ENCODE peak calls at places on chromosomes 4 and X, in ten cellular contexts. C is HCT116, O is endothelial cell of umbilical vein, S is H1, U is SK-N-MC, H is GM12878, Z is sigmoid colon, F is transverse colon, X is stomach, B is GM23338. Q is an unnamed sample.

GRCh38 chr4:176838611-176839411 is 46.1 kb upstream of the VEGFC start:
- DNase-seq in C (no peak), O (peak), S (no peak), U (no peak), H (no peak), Z (no peak), F (no peak), X (no peak), B (no peak), Q (no peak)

GRCh38 chrX:78029663-78030062 is 60.2 kb upstream of the PGAM4 start:
- DNase-seq in C (no peak), O (peak), S (no peak), U (peak), H (no peak), Z (no peak), F (peak), X (no peak), B (peak), Q (no peak)

GRCh38 chr4:184792950-184793555 is 32.7 kb downstream of the ACSL1 start:
- DNase-seq in C (peak), O (peak), S (no peak), U (no peak), H (no peak), Z (no peak), F (no peak), X (no peak), B (no peak), Q (peak)

GRCh38 chr4:6114601-6115000 is 85.7 kb downstream of the JAKMIP1 start:
- DNase-seq in C (no peak), O (no peak), S (no peak), U (no peak), H (no peak), Z (no peak), F (no peak), X (no peak), B (no peak), Q (no peak)

GRCh38 chrX:82208976-82209375 is 1007.1 kb downstream of the SH3BGRL start:
- DNase-seq in C (no peak), O (no peak), S (no peak), U (no peak), H (no peak), Z (no peak), F (no peak), X (no peak), B (no peak), Q (no peak)

GRCh38 chr4:3791910-3792542 is 25.8 kb downstream of the ADRA2C start:
- DNase-seq in C (no peak), O (peak), S (peak), U (no peak), H (no peak), Z (no peak), F (peak), X (peak), B (peak), Q (peak)

GRCh38 chr4:106369456-106370060 is 980 bp upstream of the GIMD1 start:
- DNase-seq in C (peak), O (peak), S (no peak), U (peak), H (peak), Z (no peak), F (no peak), X (no peak), B (peak), Q (no peak)

GRCh38 chrX:105765691-105766090 is 56.6 kb upstream of the NRK start:
- DNase-seq in C (no peak), O (no peak), S (no peak), U (no peak), H (no peak), Z (no peak), F (no peak), X (no peak), B (peak), Q (no peak)

GRCh38 chrX:10423716-10424115 is 196.7 kb downstream of the MID1 start:
- DNase-seq in C (no peak), O (no peak), S (no peak), U (no peak), H (no peak), Z (no peak), F (no peak), X (no peak), B (no peak), Q (no peak)

GRCh38 chr4:150289198-150289597 is 211.0 kb downstream of the DCLK2 start:
- DNase-seq in C (no peak), O (no peak), S (no peak), U (no peak), H (no peak), Z (no peak), F (no peak), X (no peak), B (no peak), Q (no peak)

GRCh38 chr4:98452091-98452490 is 190.9 kb downstream of the RAP1GDS1 start:
- DNase-seq in C (no peak), O (no peak), S (no peak), U (no peak), H (no peak), Z (no peak), F (no peak), X (no peak), B (no peak), Q (no peak)

GRCh38 chr4:5827108-5828004 is 65.5 kb downstream of the CRMP1 start:
- DNase-seq in C (no peak), O (peak), S (no peak), U (no peak), H (no peak), Z (no peak), F (no peak), X (no peak), B (no peak), Q (no peak)

GRCh38 chr4:2285665-2286381 is 23.9 kb upstream of the MXD4 start:
- DNase-seq in C (no peak), O (no peak), S (no peak), U (no peak), H (no peak), Z (peak), F (peak), X (no peak), B (no peak), Q (no peak)

GRCh38 chr4:102535398-102536082 is 34.4 kb downstream of the NFKB1 start:
- DNase-seq in C (no peak), O (no peak), S (no peak), U (no peak), H (no peak), Z (no peak), F (no peak), X (no peak), B (no peak), Q (no peak)

GRCh38 chr4:5158825-5159224 is 107.5 kb downstream of the STK32B start:
- DNase-seq in C (no peak), O (no peak), S (peak), U (no peak), H (no peak), Z (no peak), F (no peak), X (no peak), B (no peak), Q (no peak)

GRCh38 chr4:177128306-177128705 is 181.4 kb upstream of the NEIL3 start:
- DNase-seq in C (no peak), O (peak), S (no peak), U (no peak), H (no peak), Z (no peak), F (no peak), X (no peak), B (no peak), Q (no peak)

GRCh38 chr4:173311368-173311767 is 22.8 kb downstream of the HMGB2 start:
- DNase-seq in C (no peak), O (no peak), S (no peak), U (no peak), H (no peak), Z (no peak), F (no peak), X (no peak), B (no peak), Q (no peak)

GRCh38 chrX:131734621-131735020 is 190.7 kb downstream of the OR13H1 start:
- DNase-seq in C (no peak), O (no peak), S (no peak), U (no peak), H (peak), Z (peak), F (peak), X (peak), B (no peak), Q (peak)

GRCh38 chr4:185524888-185525863 is 10.1 kb downstream of the PDLIM3 start:
- DNase-seq in C (no peak), O (no peak), S (no peak), U (no peak), H (no peak), Z (no peak), F (no peak), X (no peak), B (no peak), Q (no peak)

GRCh38 chrX:106917830-106918500 is 2.2 kb upstream of the CLDN2 start:
- DNase-seq in C (peak), O (peak), S (no peak), U (no peak), H (no peak), Z (no peak), F (no peak), X (no peak), B (no peak), Q (no peak)

GRCh38 chr4:89894654-89895652 is at the start of gene MMRN1:
- DNase-seq in C (no peak), O (peak), S (no peak), U (no peak), H (no peak), Z (no peak), F (no peak), X (no peak), B (no peak), Q (no peak)

GRCh38 chr4:124019749-124020549 is 623.4 kb downstream of the SPRY1 start:
- DNase-seq in C (no peak), O (no peak), S (no peak), U (no peak), H (no peak), Z (no peak), F (no peak), X (no peak), B (no peak), Q (no peak)

GRCh38 chrX:15600071-15600470 is 689 bp downstream of the ACE2 start:
- DNase-seq in C (no peak), O (no peak), S (no peak), U (no peak), H (no peak), Z (no peak), F (no peak), X (no peak), B (no peak), Q (no peak)

GRCh38 chr4:94038195-94038594 is 169.5 kb upstream of the SMARCAD1 start:
- DNase-seq in C (no peak), O (no peak), S (no peak), U (no peak), H (no peak), Z (no peak), F (no peak), X (no peak), B (no peak), Q (no peak)

GRCh38 chr4:142801966-142802365 is 44.1 kb downstream of the INPP4B start:
- DNase-seq in C (no peak), O (no peak), S (no peak), U (no peak), H (no peak), Z (no peak), F (no peak), X (no peak), B (no peak), Q (no peak)

DNA sequence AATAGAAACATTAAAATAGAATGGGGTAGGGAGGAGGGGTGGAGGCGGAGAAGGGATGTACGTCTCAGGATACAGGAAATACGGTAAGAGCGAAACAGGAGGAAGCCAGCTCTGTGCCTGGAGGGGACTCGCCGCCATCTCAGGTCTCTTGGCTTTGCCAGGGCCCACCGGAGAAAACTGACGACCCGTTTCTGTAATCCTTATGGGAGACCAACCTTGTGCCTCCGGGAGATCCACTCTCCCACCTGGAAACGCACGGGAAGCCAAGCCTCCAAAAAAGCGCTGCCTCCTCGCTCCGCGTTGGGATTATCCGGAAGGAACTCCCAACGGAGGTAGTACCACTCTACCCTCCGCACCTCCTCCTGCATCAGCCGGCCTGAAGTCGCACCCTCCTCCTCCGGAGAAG is at the start of gene NBDY:
- DNase-seq in C (no peak), O (peak), S (peak), U (no peak), H (no peak), Z (no peak), F (peak), X (peak), B (peak), Q (peak)
- H3K27ac ChIP-seq in C (peak), O (peak), S (peak), U (no peak), H (peak), Z (peak), F (peak), X (peak), B (peak), Q (peak)

GRCh38 chrX:141175786-141176185 is 1.1 kb downstream of the LDOC1 start:
- DNase-seq in C (no peak), O (no peak), S (no peak), U (no peak), H (no peak), Z (no peak), F (no peak), X (no peak), B (no peak), Q (no peak)
- H3K4me3 ChIP-seq in C (no peak), O (peak), S (peak), U (no peak), H (no peak), Z (peak), F (no peak), X (peak), B (peak), Q (peak)

GRCh38 chr4:80042821-80043220 is 30.2 kb downstream of the ANTXR2 start:
- DNase-seq in C (no peak), O (no peak), S (no peak), U (no peak), H (no peak), Z (no peak), F (no peak), X (no peak), B (no peak), Q (no peak)

GRCh38 chr4:80049813-80050534 is 23.1 kb downstream of the ANTXR2 start:
- DNase-seq in C (no peak), O (no peak), S (no peak), U (no peak), H (no peak), Z (no peak), F (no peak), X (no peak), B (no peak), Q (no peak)

GRCh38 chr4:80043534-80043933 is 29.5 kb downstream of the ANTXR2 start:
- DNase-seq in C (no peak), O (no peak), S (no peak), U (no peak), H (no peak), Z (no peak), F (no peak), X (no peak), B (no peak), Q (no peak)

GRCh38 chr4:80049402-80049801 is 23.6 kb downstream of the ANTXR2 start:
- DNase-seq in C (no peak), O (no peak), S (no peak), U (no peak), H (no peak), Z (no peak), F (no peak), X (no peak), B (peak), Q (no peak)

GRCh38 chr4:80045831-80046230 is 27.2 kb downstream of the ANTXR2 start:
- DNase-seq in C (no peak), O (peak), S (no peak), U (no peak), H (no peak), Z (no peak), F (no peak), X (no peak), B (no peak), Q (no peak)
- TF ChIP-seq POLR2AphosphoS5 in C (no peak), O (no peak), S (no peak), U (no peak), H (no peak), Z (no peak), F (no peak), X (peak), B (no peak), Q (no peak)

GRCh38 chr4:55547918-55548317 is 1.2 kb upstream of the CLOCK start:
- DNase-seq in C (no peak), O (no peak), S (no peak), U (no peak), H (no peak), Z (no peak), F (no peak), X (no peak), B (no peak), Q (no peak)
- H3K27ac ChIP-seq in C (peak), O (no peak), S (peak), U (no peak), H (no peak), Z (peak), F (peak), X (peak), B (peak), Q (no peak)

DNA sequence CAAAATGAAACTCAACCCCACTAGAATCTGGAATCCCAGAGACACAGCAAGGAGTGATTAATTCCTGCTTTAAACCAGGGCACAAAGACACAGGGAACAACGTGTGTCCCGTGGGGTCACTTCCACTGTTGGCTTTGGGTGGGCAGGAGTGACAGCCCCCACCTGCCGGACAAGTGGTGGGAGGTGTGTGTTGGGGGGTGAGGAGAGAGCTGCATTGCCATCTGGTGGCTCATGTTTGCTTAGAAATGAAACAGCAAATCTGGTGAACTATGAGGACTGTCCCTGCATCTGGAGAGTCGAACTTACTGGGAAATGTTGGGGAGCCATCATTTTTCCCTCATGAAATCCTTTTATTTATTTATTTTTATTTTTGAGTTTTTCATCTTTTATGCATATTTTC is 75.9 kb upstream of the AFAP1 start:
- DNase-seq in C (no peak), O (peak), S (no peak), U (no peak), H (no peak), Z (no peak), F (no peak), X (no peak), B (peak), Q (no peak)
- H3K4me3 ChIP-seq in C (no peak), O (no peak), S (no peak), U (no peak), H (no peak), Z (no peak), F (no peak), X (no peak), B (no peak), Q (no peak)

GRCh38 chr4:86233681-86234080 is 126.2 kb downstream of the MAPK10 start:
- DNase-seq in C (no peak), O (no peak), S (no peak), U (no peak), H (no peak), Z (no peak), F (no peak), X (no peak), B (no peak), Q (no peak)
- TF ChIP-seq POLR2AphosphoS5 in C (no peak), O (no peak), S (no peak), U (no peak), H (no peak), Z (no peak), F (no peak), X (no peak), B (no peak), Q (no peak)

DNA sequence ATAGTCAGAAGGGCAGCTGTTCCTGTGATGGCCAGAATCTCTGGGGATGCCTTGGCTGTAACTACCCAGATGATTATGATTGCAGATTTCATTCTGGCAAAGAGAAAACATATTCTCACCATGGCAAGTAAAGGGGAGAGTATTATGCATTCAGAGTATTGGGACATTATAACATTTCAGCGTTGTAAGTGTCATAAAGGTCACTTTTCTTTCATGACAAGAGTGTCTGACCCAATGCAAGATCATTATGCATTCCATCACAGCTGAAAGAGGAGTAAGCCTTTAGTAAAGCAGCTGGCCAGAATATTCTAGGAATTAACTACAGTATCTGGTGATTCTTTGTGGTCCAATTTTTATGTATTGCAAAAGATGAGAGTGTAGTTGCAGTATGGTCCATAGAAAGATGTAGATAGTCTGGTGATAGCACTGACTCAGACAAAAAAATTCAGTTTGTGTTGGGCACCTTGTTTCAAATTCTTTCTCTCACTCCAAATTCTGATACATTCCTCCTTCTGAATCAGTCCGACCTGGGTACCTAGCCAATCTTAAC is 2366.3 kb downstream of the PCDH7 start:
- DNase-seq in C (no peak), O (no peak), S (no peak), U (no peak), H (no peak), Z (no peak), F (no peak), X (no peak), B (no peak), Q (no peak)
- H3K27ac ChIP-seq in C (no peak), O (no peak), S (no peak), U (no peak), H (no peak), Z (no peak), F (no peak), X (no peak), B (no peak), Q (no peak)

Q was measured in upper lobe of left lung.